ENCODE peak calls at places on chromosomes 5 and 9, in four cellular contexts. Z is esophagus squamous epithelium, D is brain microvascular endothelial cell, O is left ventricle myocardium inferior. F is an unnamed sample.

GRCh38 chr9:127035948-127036347 is 86.5 kb downstream of the ANGPTL2 start:
- DNase-seq in Z (no peak), D (no peak), O (peak; percentile 60), F (peak; percentile 42)

GRCh38 chr9:29213374-29214161 is 1640.3 kb upstream of the C9orf72 start:
- DNase-seq in Z (no peak), D (no peak), O (no peak), F (no peak)

GRCh38 chr5:169635933-169636332 is 1.1 kb upstream of the DOCK2 start:
- DNase-seq in Z (no peak), D (no peak), O (no peak), F (no peak)

GRCh38 chr5:135246923-135247795 is 151.9 kb downstream of the MACROH2A1 start:
- DNase-seq in Z (no peak), D (peak; percentile 88), O (no peak), F (peak; percentile 85)

GRCh38 chr5:76604838-76605237 is 18.4 kb downstream of the F2RL2 start:
- DNase-seq in Z (no peak), D (no peak), O (no peak), F (no peak)

GRCh38 chr5:148957591-148958202 is 105.2 kb downstream of the SH3TC2 start:
- DNase-seq in Z (no peak), D (peak; percentile 33), O (peak; percentile 33), F (peak; percentile 77)

GRCh38 chr5:159459951-159460538 is 129.8 kb upstream of the IL12B start:
- DNase-seq in Z (no peak), D (peak; percentile 36), O (no peak), F (peak; percentile 44)

GRCh38 chr9:131722260-131722659 is 17.6 kb downstream of the RAPGEF1 start:
- DNase-seq in Z (no peak), D (no peak), O (peak; percentile 69), F (no peak)

GRCh38 chr5:174356536-174356935 is 311.0 kb downstream of the NSG2 start:
- DNase-seq in Z (no peak), D (no peak), O (no peak), F (no peak)

GRCh38 chr5:150254363-150255154 is 35.0 kb downstream of the CAMK2A start:
- DNase-seq in Z (no peak), D (no peak), O (no peak), F (no peak)

GRCh38 chr5:38892363-38892762 is 46.6 kb downstream of the OSMR start:
- DNase-seq in Z (no peak), D (no peak), O (no peak), F (no peak)

DNA sequence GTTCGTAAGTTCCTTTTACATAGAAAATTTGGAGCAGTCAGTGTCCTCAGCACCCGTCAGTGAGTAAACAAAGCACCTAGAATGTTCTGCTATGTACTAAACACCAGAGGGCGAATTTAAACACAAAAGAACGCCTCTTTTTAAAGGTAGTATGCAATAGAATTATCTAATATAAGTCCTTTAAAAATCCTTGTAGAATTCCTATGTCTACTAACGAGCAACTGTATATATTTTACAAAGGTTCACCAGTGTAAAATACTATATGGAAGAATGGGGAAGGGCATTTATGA is 499 bp upstream of the TMEM232 start:
- DNase-seq in Z (no peak), D (no peak), O (no peak), F (no peak)
- H3K4me3 ChIP-seq in Z (peak overlapping the region; percentile 46), D (peak overlapping the region; percentile 46), O (peak overlapping the region; percentile 62), F (peak overlapping the region; percentile 40)

DNA sequence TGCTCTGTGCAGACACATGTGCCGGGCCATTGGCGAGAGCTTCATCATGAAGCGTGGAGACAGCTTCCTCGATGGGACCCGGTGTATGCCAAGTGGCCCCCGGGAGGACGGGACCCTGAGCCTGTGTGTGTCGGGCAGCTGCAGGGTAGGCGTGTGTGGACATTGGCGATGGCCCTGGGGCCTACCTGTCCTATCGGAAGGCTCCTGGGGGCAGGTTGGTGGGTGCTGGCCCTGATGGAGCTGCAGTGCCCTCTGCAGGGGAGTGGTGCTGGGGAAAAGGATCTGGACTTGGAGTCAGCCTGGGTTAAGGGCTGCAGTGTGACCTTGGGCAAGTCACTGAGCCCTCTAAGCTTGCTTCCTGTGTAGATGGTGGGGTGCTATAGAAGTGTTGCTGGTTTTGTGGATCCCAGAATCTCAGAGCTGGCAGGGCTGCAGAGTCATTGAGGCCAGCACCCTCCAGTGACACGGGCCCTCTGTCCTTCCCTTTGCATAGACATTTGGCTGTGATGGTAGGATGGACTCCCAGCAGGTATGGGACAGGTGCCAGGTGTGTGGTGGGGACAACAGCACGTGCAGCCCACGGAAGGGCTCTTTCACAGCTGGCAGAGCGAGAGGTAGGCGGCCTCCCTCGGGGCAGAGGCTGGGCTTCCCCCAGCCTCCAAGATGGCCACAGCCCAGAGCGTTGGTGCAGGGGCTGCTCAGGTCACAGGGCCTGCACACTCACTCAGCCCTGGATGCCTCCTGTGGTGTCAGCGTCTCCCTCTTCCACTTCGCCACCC is 15.8 kb downstream of the ADAMTS13 start:
- DNase-seq in Z (no peak), D (no peak), O (no peak), F (no peak)
- TF ChIP-seq CTCF in Z (no peak), D (no peak), O (no peak), F (peak; percentile 3)

GRCh38 chr5:120465281-120465961 is 1.3 kb downstream of the PRR16 start:
- DNase-seq in Z (no peak), D (peak; percentile 56), O (peak; percentile 48), F (peak; percentile 68)

GRCh38 chr5:120463991-120464626 is at the start of gene PRR16:
- DNase-seq in Z (no peak), D (peak; percentile 45), O (peak; percentile 56), F (peak; percentile 94)

GRCh38 chr5:120464627-120465280 is 654 bp downstream of the PRR16 start:
- DNase-seq in Z (no peak), D (peak; percentile 47), O (peak; percentile 57), F (peak; percentile 72)

GRCh38 chr5:120463026-120463770 is 902 bp upstream of the PRR16 start:
- DNase-seq in Z (no peak), D (no peak), O (no peak), F (no peak)

GRCh38 chr5:120466337-120467006 is 2.4 kb downstream of the PRR16 start:
- DNase-seq in Z (no peak), D (no peak), O (no peak), F (no peak)
- H3K4me3 ChIP-seq in Z (peak overlapping the region; percentile 43), D (peak overlapping the region; percentile 73), O (peak overlapping the region; percentile 81), F (peak overlapping the region; percentile 96)

GRCh38 chr5:142747034-142747433 is 23.1 kb upstream of the ARHGAP26 start:
- DNase-seq in Z (no peak), D (no peak), O (no peak), F (peak; percentile 31)

GRCh38 chr5:142740903-142741302 is 29.3 kb upstream of the ARHGAP26 start:
- DNase-seq in Z (no peak), D (no peak), O (no peak), F (peak; percentile 64)

GRCh38 chr5:142746532-142746931 is 23.6 kb upstream of the ARHGAP26 start:
- DNase-seq in Z (no peak), D (no peak), O (no peak), F (no peak)

GRCh38 chr5:142745268-142745667 is 24.9 kb upstream of the ARHGAP26 start:
- DNase-seq in Z (no peak), D (no peak), O (no peak), F (no peak)

DNA sequence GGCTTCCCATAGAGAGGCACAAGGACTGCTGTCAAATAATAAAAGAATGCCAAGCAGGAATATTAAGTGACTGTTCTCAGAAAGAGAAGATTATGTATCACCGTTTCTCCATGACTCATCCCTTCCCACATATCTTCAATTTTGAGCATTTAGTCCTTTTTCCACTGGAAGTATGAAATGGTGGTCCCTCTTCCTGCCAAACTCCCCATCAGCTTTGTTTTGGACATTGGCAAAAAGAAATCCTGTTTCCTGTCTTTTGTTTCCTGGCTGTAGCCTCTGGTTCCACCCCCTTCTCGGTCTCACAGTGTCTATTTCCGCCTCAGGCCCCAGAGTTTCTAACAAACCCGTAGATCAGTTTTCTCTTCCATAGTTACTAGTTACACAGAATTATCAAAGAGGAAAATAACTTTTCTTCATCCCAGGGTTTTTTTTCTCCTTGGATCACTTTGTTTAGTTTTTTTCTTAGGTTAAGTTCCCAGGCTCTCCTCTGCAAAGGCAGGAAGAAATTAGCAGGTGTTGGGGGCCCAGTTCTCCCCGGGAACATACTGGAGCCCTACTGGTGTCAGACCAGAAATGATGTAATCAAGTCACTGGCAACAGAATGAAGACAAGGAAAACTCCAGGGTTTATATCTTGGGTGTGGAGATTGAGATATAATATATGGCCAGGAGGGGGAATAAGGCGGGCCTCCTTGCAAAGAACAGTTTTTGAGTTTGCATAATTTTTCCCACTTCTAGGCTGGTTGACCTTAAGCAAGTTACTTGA is 26.3 kb upstream of the ARHGAP26 start:
- DNase-seq in Z (no peak), D (no peak), O (no peak), F (peak; percentile 59)
- TF ChIP-seq CTCF in Z (no peak), D (no peak), O (no peak), F (no peak)

DNA sequence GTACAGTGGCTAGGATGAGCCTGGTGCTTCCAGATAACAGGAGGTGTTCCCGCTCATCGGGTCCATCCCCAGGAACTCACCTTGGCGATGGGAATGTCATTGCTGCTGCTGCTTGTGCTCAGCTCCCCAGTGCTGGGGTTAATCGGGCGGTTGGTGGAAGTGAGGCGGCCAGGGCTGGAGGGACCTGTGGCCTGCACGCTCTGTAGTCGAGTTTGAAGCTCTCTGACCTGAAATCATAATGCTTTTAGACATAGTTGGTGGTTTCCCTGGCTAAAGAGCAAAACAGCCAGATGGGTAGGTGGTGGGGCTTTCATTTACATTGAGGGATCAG is 108.5 kb downstream of the DCP2 start:
- DNase-seq in Z (no peak), D (no peak), O (no peak), F (no peak)
- H3K4me3 ChIP-seq in Z (no peak overlapping the region), D (no peak overlapping the region), O (no peak overlapping the region), F (no peak overlapping the region)

DNA sequence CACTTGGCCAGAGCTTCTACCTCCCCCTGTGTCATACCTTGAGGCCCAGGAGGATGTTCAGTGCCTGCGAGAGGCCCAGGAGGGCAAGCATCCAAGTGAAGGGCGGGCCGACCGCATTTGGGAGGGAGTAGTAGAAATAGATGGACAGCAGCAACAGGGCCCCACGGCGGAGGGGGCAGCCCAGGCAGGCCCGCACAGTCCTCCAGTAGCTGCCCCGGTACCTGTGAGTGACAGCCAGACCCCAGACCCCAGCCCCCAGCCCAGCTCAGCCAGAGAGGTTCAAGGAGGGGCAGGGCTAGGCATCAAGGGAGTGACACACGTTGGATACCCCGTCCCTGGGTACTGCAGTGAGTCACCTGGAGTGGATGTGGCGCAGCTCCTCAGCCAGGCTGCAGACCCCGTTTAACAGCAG is 1.4 kb downstream of the STING1 start:
- DNase-seq in Z (no peak), D (no peak), O (peak; percentile 41), F (peak; percentile 56)
- TF ChIP-seq CTCF in Z (no peak), D (no peak), O (no peak), F (no peak)

GRCh38 chr9:19336166-19336565 is 43.9 kb downstream of the RPS6 start:
- DNase-seq in Z (no peak), D (no peak), O (no peak), F (no peak)

DNA sequence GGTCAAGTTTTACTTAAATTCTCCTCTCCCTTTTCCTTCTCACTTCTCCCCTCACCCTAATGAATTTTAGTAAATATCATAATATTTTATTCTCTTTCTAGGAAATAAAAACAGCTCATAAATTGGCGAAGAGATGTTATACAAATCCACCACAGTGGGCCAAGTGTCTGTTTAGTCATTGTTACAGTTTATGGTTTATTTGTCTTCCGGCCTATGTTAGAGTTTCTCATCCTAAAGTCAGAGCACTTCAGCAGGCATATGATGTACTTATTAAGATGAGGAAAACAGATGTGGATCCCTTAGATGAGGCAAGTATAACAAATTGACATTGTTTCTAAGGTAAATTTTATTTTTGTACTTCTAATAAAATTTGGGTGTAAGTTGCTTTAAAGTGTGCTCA is 48.2 kb downstream of the RPS6 start:
- DNase-seq in Z (no peak), D (no peak), O (no peak), F (peak; percentile 5)
- H3K4me3 ChIP-seq in Z (no peak overlapping the region), D (no peak overlapping the region), O (no peak overlapping the region), F (no peak overlapping the region)